ENCODE peak calls at places on chromosomes 4 and X, in five cellular contexts. Y, W, R, P and G are unnamed samples.
A peak's percentile ranks its signal among the peaks of the same experiment; 100 is the strongest.

GRCh38 chrX:15911729-15912550 is 57.3 kb upstream of the AP1S2 start:
- DNase-seq in Y (no peak), W (no peak), R (no peak), P (no peak), G (peak; percentile 1)

GRCh38 chr4:115374621-115375020 is 261.2 kb upstream of the NDST4 start:
- DNase-seq in Y (no peak), W (no peak), R (no peak), P (no peak), G (no peak)

GRCh38 chr4:76377922-76378321 is 43.0 kb downstream of the CCDC158 start:
- DNase-seq in Y (peak; percentile 61), W (no peak), R (peak; percentile 44), P (no peak), G (peak; percentile 15)

GRCh38 chr4:1405636-1406415 is 416 bp downstream of the NKX1-1 start:
- DNase-seq in Y (no peak), W (no peak), R (no peak), P (no peak), G (no peak)

GRCh38 chrX:147741776-147742175 is 169.9 kb upstream of the FMR1 start:
- DNase-seq in Y (no peak), W (no peak), R (no peak), P (no peak), G (no peak)

GRCh38 chr4:1249731-1250526 is 999 bp upstream of the CTBP1 start:
- DNase-seq in Y (peak; percentile 48), W (no peak), R (peak; percentile 40), P (no peak), G (no peak)

GRCh38 chr4:159398236-159398638 is 295.4 kb downstream of the RAPGEF2 start:
- DNase-seq in Y (no peak), W (no peak), R (no peak), P (no peak), G (no peak)

GRCh38 chr4:13988347-13989265 is 361.1 kb upstream of the BOD1L1 start:
- DNase-seq in Y (no peak), W (no peak), R (no peak), P (no peak), G (peak; percentile 91)

GRCh38 chr4:55143858-55144257 is 18.5 kb upstream of the KDR start:
- DNase-seq in Y (no peak), W (no peak), R (no peak), P (no peak), G (no peak)

GRCh38 chrX:105975382-105975781 is 63.1 kb downstream of the SERPINA7 start:
- DNase-seq in Y (no peak), W (no peak), R (peak; percentile 33), P (no peak), G (peak; percentile 7)

GRCh38 chrX:47723689-47724088 is 64.7 kb upstream of the UXT start:
- DNase-seq in Y (peak; percentile 25), W (no peak), R (peak; percentile 3), P (no peak), G (no peak)

GRCh38 chrX:139544591-139544990 is 14.1 kb downstream of the F9 start:
- DNase-seq in Y (no peak), W (no peak), R (no peak), P (no peak), G (no peak)

GRCh38 chr4:54099959-54100606 is at the start of gene GSX2:
- DNase-seq in Y (no peak), W (no peak), R (no peak), P (no peak), G (no peak)

GRCh38 chr4:4968161-4968757 is 51.0 kb downstream of the CYTL1 start:
- DNase-seq in Y (no peak), W (no peak), R (no peak), P (no peak), G (no peak)

GRCh38 chrX:49205443-49205842 is 5.5 kb upstream of the SYP start:
- DNase-seq in Y (no peak), W (no peak), R (no peak), P (no peak), G (no peak)

GRCh38 chr4:102174800-102175199 is 170.5 kb downstream of the SLC39A8 start:
- DNase-seq in Y (no peak), W (no peak), R (no peak), P (no peak), G (no peak)

GRCh38 chr4:38313999-38314561 is 349.9 kb upstream of the KLF3 start:
- DNase-seq in Y (peak; percentile 13), W (no peak), R (no peak), P (no peak), G (no peak)

GRCh38 chr4:133131829-133132485 is 17.1 kb upstream of the PCDH10 start:
- DNase-seq in Y (no peak), W (no peak), R (no peak), P (no peak), G (no peak)

GRCh38 chr4:61379406-61379805 is 179.3 kb downstream of the ADGRL3 start:
- DNase-seq in Y (no peak), W (no peak), R (no peak), P (no peak), G (no peak)

GRCh38 chrX:107678957-107679740 is 50.8 kb downstream of the PRPS1 start:
- DNase-seq in Y (peak; percentile 20), W (no peak), R (no peak), P (no peak), G (peak; percentile 24)

GRCh38 chr4:47213971-47214370 is 182.6 kb downstream of the GABRB1 start:
- DNase-seq in Y (no peak), W (no peak), R (peak; percentile 16), P (no peak), G (no peak)

GRCh38 chr4:56958111-56958517 is 19.3 kb downstream of the NOA1 start:
- DNase-seq in Y (peak; percentile 35), W (no peak), R (no peak), P (no peak), G (no peak)

GRCh38 chr4:2812985-2813384 is 20.1 kb downstream of the SH3BP2 start:
- DNase-seq in Y (no peak), W (no peak), R (no peak), P (no peak), G (no peak)

GRCh38 chr4:15902741-15903140 is 35.8 kb downstream of the FGFBP1 start:
- DNase-seq in Y (no peak), W (no peak), R (no peak), P (no peak), G (no peak)

GRCh38 chr4:146844761-146845160 is 100.9 kb downstream of the TTC29 start:
- DNase-seq in Y (no peak), W (no peak), R (no peak), P (no peak), G (no peak)

GRCh38 chr4:10200869-10201268 is 84.3 kb upstream of the WDR1 start:
- DNase-seq in Y (peak; percentile 83), W (no peak), R (no peak), P (no peak), G (no peak)

GRCh38 chr4:76784237-76784636 is 113.7 kb downstream of the SOWAHB start:
- DNase-seq in Y (peak; percentile 30), W (no peak), R (no peak), P (no peak), G (peak; percentile 22)

GRCh38 chr4:154084864-154085263 is 296.0 kb upstream of the SFRP2 start:
- DNase-seq in Y (no peak), W (no peak), R (no peak), P (no peak), G (no peak)

GRCh38 chr4:39346856-39347519 is 19.2 kb downstream of the RFC1 start:
- DNase-seq in Y (no peak), W (no peak), R (no peak), P (no peak), G (no peak)

GRCh38 chrX:72201836-72202536 is 20.4 kb downstream of the PIN4 start:
- DNase-seq in Y (no peak), W (no peak), R (no peak), P (no peak), G (peak; percentile 68)

GRCh38 chrX:11533211-11533651 is 132.5 kb downstream of the ARHGAP6 start:
- DNase-seq in Y (peak; percentile 66), W (no peak), R (peak; percentile 68), P (peak; percentile 61), G (peak; percentile 83)

GRCh38 chrX:50081282-50081955 is 119.4 kb downstream of the AKAP4 start:
- DNase-seq in Y (no peak), W (no peak), R (peak; percentile 10), P (no peak), G (peak; percentile 37)

GRCh38 chr4:139858436-139859225 is 193.0 kb downstream of the MGST2 start:
- DNase-seq in Y (no peak), W (no peak), R (no peak), P (peak; percentile 35), G (no peak)

GRCh38 chr4:140641105-140641555 is 72.4 kb upstream of the UCP1 start:
- DNase-seq in Y (no peak), W (no peak), R (peak; percentile 90), P (no peak), G (no peak)

GRCh38 chr4:106898621-106899230 is 137.4 kb downstream of the DKK2 start:
- DNase-seq in Y (peak; percentile 27), W (no peak), R (peak; percentile 32), P (no peak), G (peak; percentile 44)

GRCh38 chr4:22129454-22130075 is 181.0 kb upstream of the KCNIP4 start:
- DNase-seq in Y (peak; percentile 8), W (peak; percentile 53), R (peak; percentile 5), P (no peak), G (peak; percentile 34)

DNA sequence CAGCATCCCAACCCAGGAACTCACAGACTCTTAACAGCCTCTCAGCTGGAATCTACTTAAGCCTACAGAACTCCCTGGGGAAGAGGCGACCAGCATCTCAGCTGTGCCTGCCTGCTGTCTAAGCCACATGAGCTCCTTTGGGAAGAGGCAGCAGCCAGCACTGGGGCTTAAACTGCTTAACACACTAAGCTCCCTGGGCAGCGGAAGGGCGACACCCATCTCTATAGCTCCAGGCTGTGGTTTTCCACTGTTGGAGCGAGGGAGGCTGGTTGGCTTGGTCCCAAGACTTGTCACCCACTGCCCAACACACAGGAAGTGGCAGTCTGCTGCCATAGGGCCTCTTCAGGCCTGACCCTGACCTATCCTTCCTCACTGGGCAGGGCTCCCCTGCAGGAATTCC is 1544.1 kb upstream of the ADGRL3 start:
- DNase-seq in Y (no peak), W (no peak), R (no peak), P (no peak), G (no peak)
- TF ChIP-seq KDM1A in Y (no peak), W (no peak), R (no peak), P (no peak), G (no peak)

GRCh38 chrX:853304-853703 is 222.7 kb downstream of the SHOX start:
- DNase-seq in Y (no peak), W (no peak), R (no peak), P (no peak), G (no peak)
- H3K4me1 ChIP-seq in Y (no peaks in the 10 kb centered on the region), W (peaks cover 7% of the 10 kb centered on the region), R (no peaks in the 10 kb centered on the region), P (no peaks in the 10 kb centered on the region), G (no peaks in the 10 kb centered on the region)

DNA sequence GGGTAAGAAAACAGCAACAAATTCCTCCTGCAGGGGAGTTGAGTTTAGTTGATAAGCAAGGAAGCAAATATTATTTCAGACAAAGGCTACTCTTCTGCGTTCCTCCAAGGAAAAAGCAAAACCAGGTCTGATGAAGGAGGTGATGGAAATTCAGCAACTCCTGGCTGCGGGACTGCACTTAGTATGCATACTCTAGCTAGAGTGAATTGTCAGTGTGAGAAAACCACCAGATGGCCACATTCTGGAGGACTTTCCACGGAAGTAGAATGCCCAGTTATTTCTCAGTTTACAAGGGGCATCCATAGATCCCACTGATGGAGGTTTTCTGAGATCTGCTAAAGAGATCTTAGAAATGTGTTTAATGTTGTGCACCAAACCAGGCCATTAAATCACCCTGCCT is 338.5 kb upstream of the PUDP start:
- DNase-seq in Y (no peak), W (no peak), R (no peak), P (no peak), G (no peak)
- TF ChIP-seq KDM1A in Y (no peak), W (no peak), R (no peak), P (no peak), G (no peak)

GRCh38 chr4:17809667-17810066 is 890 bp downstream of the DCAF16 start:
- DNase-seq in Y (no peak), W (no peak), R (peak; percentile 4), P (no peak), G (no peak)
- H3K4me1 ChIP-seq in Y (peaks cover 10% of the 10 kb centered on the region), W (peaks cover 2% of the 10 kb centered on the region), R (peaks cover 48% of the 10 kb centered on the region), P (peaks cover 8% of the 10 kb centered on the region), G (peaks cover 35% of the 10 kb centered on the region)